ENCODE peak calls at places on chromosomes 12 and 14, in six cellular contexts. G is ascending aorta, E is body of pancreas, D is heart left ventricle, S is psoas muscle, C is Panc1. L is an unnamed sample.

GRCh38 chr14:34460295-34460694 is 1.7 kb downstream of the SPTSSA start:
- DNase-seq in G (no peak), E (no peak), D (no peak), S (no peak), C (no peak), L (no peak)

GRCh38 chr12:13028825-13029570 is 15.2 kb upstream of the FAM234B start:
- DNase-seq in G (no peak), E (no peak), D (no peak), S (no peak), C (no peak), L (no peak)

GRCh38 chr14:99524804-99525698 is 43.8 kb downstream of the CCNK start:
- DNase-seq in G (no peak), E (no peak), D (no peak), S (peak; percentile 45), C (no peak), L (peak; percentile 55)

GRCh38 chr12:94955193-94955592 is 48.3 kb downstream of the NDUFA12 start:
- DNase-seq in G (no peak), E (no peak), D (no peak), S (no peak), C (no peak), L (no peak)

GRCh38 chr14:93987376-93987775 is 9.7 kb upstream of the CCDC197 start:
- DNase-seq in G (no peak), E (peak; percentile 17), D (no peak), S (peak; percentile 74), C (no peak), L (no peak)

GRCh38 chr14:28936601-28937000 is 170.0 kb downstream of the FOXG1 start:
- DNase-seq in G (no peak), E (no peak), D (no peak), S (no peak), C (no peak), L (no peak)

GRCh38 chr12:52151859-52152783 is 39.7 kb downstream of the KRT80 start:
- DNase-seq in G (peak; percentile 85), E (peak; percentile 82), D (peak; percentile 71), S (peak; percentile 86), C (no peak), L (peak; percentile 92)

GRCh38 chr14:56992332-56992820 is 182.1 kb upstream of the OTX2 start:
- DNase-seq in G (no peak), E (no peak), D (no peak), S (no peak), C (no peak), L (no peak)

GRCh38 chr12:44021471-44021971 is 185.6 kb downstream of the TMEM117 start:
- DNase-seq in G (no peak), E (no peak), D (no peak), S (no peak), C (no peak), L (no peak)

GRCh38 chr14:28676481-28676880 is 90.1 kb upstream of the FOXG1 start:
- DNase-seq in G (no peak), E (no peak), D (no peak), S (no peak), C (peak; percentile 63), L (no peak)

GRCh38 chr12:3271146-3271545 is 194.0 kb downstream of the TSPAN9 start:
- DNase-seq in G (no peak), E (no peak), D (no peak), S (no peak), C (no peak), L (no peak)

GRCh38 chr14:76376001-76376404 is at the start of gene ESRRB:
- DNase-seq in G (no peak), E (no peak), D (no peak), S (no peak), C (no peak), L (no peak)

GRCh38 chr12:2719405-2719804 is 75.4 kb upstream of the FKBP4 start:
- DNase-seq in G (no peak), E (no peak), D (no peak), S (no peak), C (no peak), L (no peak)

GRCh38 chr14:51308872-51309271 is 68.8 kb downstream of the TMX1 start:
- DNase-seq in G (no peak), E (no peak), D (no peak), S (no peak), C (no peak), L (no peak)

GRCh38 chr14:42222924-42223471 is 616.3 kb downstream of the LRFN5 start:
- DNase-seq in G (no peak), E (no peak), D (no peak), S (no peak), C (no peak), L (no peak)

GRCh38 chr14:100673085-100673806 is 53.4 kb upstream of the DLK1 start:
- DNase-seq in G (no peak), E (peak; percentile 77), D (no peak), S (no peak), C (no peak), L (peak; percentile 39)

GRCh38 chr12:64998327-64999156 is 122.6 kb downstream of the WIF1 start:
- DNase-seq in G (no peak), E (peak; percentile 8), D (no peak), S (no peak), C (no peak), L (no peak)

GRCh38 chr12:42960087-42960527 is 370.6 kb upstream of the PRICKLE1 start:
- DNase-seq in G (no peak), E (no peak), D (no peak), S (no peak), C (no peak), L (no peak)

GRCh38 chr12:42652048-42652447 is 62.5 kb upstream of the PRICKLE1 start:
- DNase-seq in G (no peak), E (no peak), D (no peak), S (no peak), C (no peak), L (no peak)

GRCh38 chr12:95600567-95600966 is 49.3 kb upstream of the USP44 start:
- DNase-seq in G (no peak), E (no peak), D (no peak), S (peak; percentile 59), C (no peak), L (no peak)

GRCh38 chr14:22898302-22898894 is 15.4 kb downstream of the REM2 start:
- DNase-seq in G (no peak), E (no peak), D (no peak), S (no peak), C (no peak), L (no peak)

GRCh38 chr12:23659151-23659550 is 290.3 kb downstream of the SOX5 start:
- DNase-seq in G (no peak), E (no peak), D (no peak), S (no peak), C (no peak), L (no peak)

GRCh38 chr12:95418142-95418541 is 55.8 kb upstream of the METAP2 start:
- DNase-seq in G (peak; percentile 65), E (no peak), D (no peak), S (no peak), C (no peak), L (no peak)

GRCh38 chr12:108457006-108457733 is 57.9 kb upstream of the FICD start:
- DNase-seq in G (no peak), E (peak; percentile 9), D (no peak), S (no peak), C (peak; percentile 7), L (no peak)

DNA sequence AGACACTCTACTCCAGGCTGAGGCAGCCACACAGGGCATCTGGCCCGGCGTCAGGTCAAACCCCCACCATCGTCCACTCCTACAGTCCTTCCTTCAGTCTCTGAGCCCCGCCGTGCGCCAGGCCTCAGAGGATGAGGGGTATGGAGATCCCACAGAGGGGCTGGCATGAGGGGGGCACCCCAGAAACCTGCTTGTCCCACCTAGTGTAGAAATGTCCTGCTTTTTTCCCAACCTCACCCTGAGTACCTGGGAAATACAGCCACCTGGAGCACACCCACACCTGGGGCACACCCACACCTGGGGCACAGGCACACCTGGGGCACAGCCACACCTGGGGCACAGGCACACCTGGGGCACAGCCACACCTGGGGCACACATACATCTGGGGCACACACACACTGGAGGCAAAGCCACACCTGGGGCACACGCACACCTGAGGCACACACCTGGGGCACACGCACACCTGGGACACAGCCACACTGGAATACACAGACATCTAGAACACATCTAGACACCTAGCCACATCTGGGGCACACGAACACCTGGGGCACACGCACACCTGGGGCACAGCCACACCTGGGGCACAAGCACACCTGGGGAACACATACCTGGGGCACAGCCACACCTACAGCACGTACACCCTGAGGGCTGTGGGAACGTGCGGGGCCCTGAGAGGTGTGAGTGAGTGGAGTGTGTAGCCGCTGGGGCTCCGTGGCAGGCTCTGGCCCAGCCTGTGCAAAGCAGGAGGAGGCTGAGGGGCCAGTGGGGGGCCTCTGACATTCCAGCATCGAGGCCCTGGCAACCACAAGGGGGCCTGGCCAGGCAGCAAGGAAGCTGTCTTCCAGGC is 18.4 kb downstream of the AKT1 start:
- DNase-seq in G (no peak), E (no peak), D (no peak), S (no peak), C (no peak), L (no peak)
- TF ChIP-seq CTCF in G (no peak), E (no peak), D (no peak), S (no peak), C (no peak), L (no peak)

DNA sequence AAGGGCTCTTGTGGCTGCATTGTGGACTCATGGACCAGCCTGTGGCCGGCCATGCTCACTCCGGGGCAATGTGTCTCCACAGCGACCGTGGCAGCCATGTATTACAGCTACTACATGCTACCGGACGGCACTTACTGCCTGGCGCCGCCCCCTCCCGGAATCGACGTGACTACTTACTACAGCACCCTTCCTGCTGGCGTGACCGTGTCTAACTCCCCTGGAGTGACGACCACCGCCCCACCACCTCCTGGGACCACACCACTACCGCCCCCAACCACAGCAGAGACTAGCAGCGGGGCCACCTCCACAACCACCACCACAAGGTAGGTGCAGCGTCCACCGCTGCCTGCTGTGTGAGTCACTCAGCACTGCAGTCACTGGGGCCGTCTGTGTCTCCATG is 42.2 kb downstream of the SFSWAP start:
- DNase-seq in G (no peak), E (no peak), D (no peak), S (no peak), C (no peak), L (no peak)
- H3K27ac ChIP-seq in G (no peak overlapping the region), E (no peak overlapping the region), D (no peak overlapping the region), S (no peak overlapping the region), C (no peak overlapping the region), L (no peak overlapping the region)

GRCh38 chr14:35847636-35848035 is 21.5 kb downstream of the BRMS1L start:
- DNase-seq in G (no peak), E (no peak), D (no peak), S (no peak), C (no peak), L (no peak)
- TF ChIP-seq CTCF in G (no peak), E (no peak), D (no peak), S (no peak), C (no peak), L (no peak)

GRCh38 chr12:67748761-67749075 is 100.2 kb downstream of the DYRK2 start:
- DNase-seq in G (no peak), E (no peak), D (no peak), S (no peak), C (no peak), L (no peak)
- H3K27ac ChIP-seq in G (no peak overlapping the region), E (peak overlapping the region; percentile 78), D (no peak overlapping the region), S (peak overlapping the region; percentile 76), C (no peak overlapping the region), L (no peak overlapping the region)

DNA sequence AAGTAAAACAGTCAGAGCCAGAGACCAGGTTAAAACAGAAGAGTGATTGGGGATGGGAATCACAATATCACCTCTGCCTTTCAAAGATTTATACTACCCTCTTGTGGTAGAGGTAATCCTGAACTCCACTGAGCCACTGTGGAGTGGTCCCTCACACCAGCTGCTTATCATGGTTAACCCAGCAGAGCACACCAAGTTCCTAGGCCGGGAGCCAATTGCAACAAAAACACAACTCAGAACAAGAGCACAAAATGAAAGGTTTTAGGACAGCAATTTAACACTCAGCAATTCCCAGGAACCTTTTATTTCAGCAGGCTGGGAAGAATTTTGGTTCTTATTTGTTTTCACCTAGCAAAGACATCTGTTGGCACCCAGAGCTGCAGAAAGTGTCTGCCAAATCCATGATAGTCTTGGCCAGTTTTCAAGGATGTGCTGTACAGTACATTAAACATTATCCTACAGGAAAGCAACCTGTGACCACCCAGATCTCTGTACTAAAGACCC is 220.5 kb upstream of the ATXN7L3B start:
- DNase-seq in G (no peak), E (peak; percentile 68), D (no peak), S (peak; percentile 36), C (no peak), L (no peak)
- TF ChIP-seq CTCF in G (no peak), E (peak; percentile 23), D (peak; percentile 41), S (no peak), C (peak; percentile 52), L (peak; percentile 36)